ENCODE peak calls at places on chromosomes 1 and 21, in seven cellular contexts. D is mammary epithelial cell, V is fibroblast of lung, R is K562, J is keratinocyte, Q is HepG2, O is endothelial cell of umbilical vein. W is an unnamed sample. For H3K79me2, the result is how much of the 10 kb centered on the place peaks cover.

GRCh38 chr1:224809613-224810012 is 119.9 kb upstream of the DNAH14 start:
- DNase-seq in D (no peak), V (no peak), O (no peak), J (no peak), Q (no peak), R (no peak), W (no peak)

GRCh38 chr1:51284487-51284954 is 45.8 kb downstream of the TTC39A start:
- DNase-seq in V (peak), J (no peak), Q (peak), R (peak), D (no peak), O (peak), W (no peak)

GRCh38 chr21:39051561-39051949 is 131.7 kb downstream of the PSMG1 start:
- DNase-seq in J (peak), R (no peak), V (peak), Q (no peak), D (peak), O (no peak), W (no peak)

GRCh38 chr21:15943009-15943666 is 213.4 kb downstream of the USP25 start:
- DNase-seq in O (peak), R (no peak), J (no peak), D (peak), Q (peak), V (peak), W (no peak)

GRCh38 chr1:10629091-10629815 is 154.5 kb downstream of the PEX14 start:
- DNase-seq in V (no peak), O (no peak), Q (no peak), R (no peak), J (no peak), D (no peak), W (no peak)

GRCh38 chr1:55275976-55276375 is 60.8 kb upstream of the USP24 start:
- DNase-seq in Q (no peak), J (no peak), O (peak), D (peak), R (peak), V (peak), W (no peak)

GRCh38 chr1:222064388-222065201 is 322.7 kb upstream of the DUSP10 start:
- DNase-seq in R (no peak), O (no peak), D (peak), J (no peak), Q (no peak), V (peak), W (no peak)

GRCh38 chr21:42460391-42461184 is 35.4 kb downstream of the RSPH1 start:
- DNase-seq in D (no peak), V (no peak), Q (no peak), R (no peak), J (no peak), O (no peak), W (peak)

GRCh38 chr1:118300808-118301207 is 115.8 kb upstream of the SPAG17 start:
- DNase-seq in R (no peak), O (no peak), Q (no peak), D (no peak), V (no peak), J (no peak), W (peak)

GRCh38 chr1:58699011-58699762 is 675 bp downstream of the MYSM1 start:
- DNase-seq in Q (no peak), O (peak), V (peak), J (no peak), D (peak), R (peak), W (peak)

GRCh38 chr21:46109251-46110221 is 11.6 kb downstream of the COL6A2 start:
- DNase-seq in J (no peak), O (no peak), V (no peak), Q (no peak), D (no peak), R (no peak), W (no peak)

GRCh38 chr1:158035976-158036583 is 42.6 kb downstream of the KIRREL1 start:
- DNase-seq in Q (peak), R (peak), J (no peak), V (peak), D (peak), O (peak), W (no peak)

GRCh38 chr1:170253180-170253579 is 107.4 kb downstream of the NTMT2 start:
- DNase-seq in O (no peak), R (no peak), V (no peak), Q (no peak), D (peak), J (no peak), W (no peak)

GRCh38 chr1:6143392-6143791 is 36.7 kb downstream of the CHD5 start:
- DNase-seq in O (no peak), D (peak), V (peak), J (no peak), Q (no peak), R (no peak), W (no peak)

GRCh38 chr1:115492880-115493279 is 148.9 kb upstream of the VANGL1 start:
- DNase-seq in Q (no peak), R (no peak), J (no peak), D (peak), V (peak), O (no peak), W (no peak)

GRCh38 chr1:207866471-207867135 is 44.3 kb downstream of the CD34 start:
- DNase-seq in D (no peak), V (no peak), O (no peak), Q (no peak), R (no peak), J (no peak), W (no peak)

GRCh38 chr1:157961805-157962762 is 31.4 kb upstream of the KIRREL1 start:
- DNase-seq in D (peak), O (peak), R (no peak), V (peak), J (peak), Q (no peak), W (peak)

GRCh38 chr1:166164995-166165660 is 1.7 kb downstream of the FAM78B start:
- DNase-seq in V (peak), R (peak), D (peak), Q (peak), O (peak), J (no peak), W (peak)

GRCh38 chr1:202187040-202187671 is 6.4 kb upstream of the LGR6 start:
- DNase-seq in O (no peak), V (no peak), R (no peak), J (no peak), Q (no peak), D (no peak), W (no peak)

GRCh38 chr1:181356505-181357340 is 126.6 kb upstream of the CACNA1E start:
- DNase-seq in V (no peak), O (no peak), R (no peak), D (no peak), J (no peak), Q (no peak), W (peak)

GRCh38 chr1:185441608-185442007 is 124.6 kb upstream of the IVNS1ABP start:
- DNase-seq in V (peak), R (no peak), D (peak), J (peak), O (peak), Q (peak), W (no peak)

GRCh38 chr1:152870831-152871730 is 7.0 kb upstream of the SMCP start:
- DNase-seq in Q (peak), V (peak), D (peak), J (no peak), R (peak), O (peak), W (peak)

GRCh38 chr1:116360435-116361173 is 12.4 kb upstream of the ATP1A1 start:
- DNase-seq in V (no peak), J (no peak), O (peak), R (peak), Q (no peak), D (no peak), W (no peak)

GRCh38 chr1:163205513-163205912 is 2.8 kb upstream of the RGS5 start:
- DNase-seq in D (peak), R (no peak), V (peak), O (no peak), J (no peak), Q (no peak), W (no peak)

GRCh38 chr1:215082532-215083407 is at the start of gene KCNK2:
- DNase-seq in V (peak), D (no peak), J (no peak), R (no peak), Q (no peak), O (no peak), W (peak)

GRCh38 chr1:215081566-215082531 is 688 bp upstream of the KCNK2 start:
- DNase-seq in J (no peak), Q (no peak), O (no peak), D (no peak), V (no peak), R (no peak), W (peak)

GRCh38 chr1:215083408-215083961 is 948 bp downstream of the KCNK2 start:
- DNase-seq in D (no peak), Q (no peak), J (no peak), O (peak), V (peak), R (no peak), W (peak)

DNA sequence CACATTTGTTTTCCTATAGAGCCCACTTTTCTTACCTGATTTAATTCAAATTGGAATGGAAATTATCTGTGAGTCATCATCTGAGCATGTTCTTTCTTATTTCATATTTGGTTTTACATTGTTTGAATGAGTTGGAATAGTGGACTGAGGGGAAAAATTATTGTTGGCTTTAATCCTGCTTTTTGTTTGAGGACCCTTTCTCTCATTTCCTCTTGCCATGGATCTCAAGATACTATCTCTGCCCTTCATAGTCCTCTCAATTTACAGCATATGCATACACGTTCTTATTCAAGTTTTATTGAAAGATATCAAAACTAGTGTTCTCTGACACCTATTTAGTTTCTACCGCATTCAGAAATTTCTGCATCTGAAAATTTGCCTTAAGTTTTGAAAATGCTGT is 5.1 kb downstream of the KCNK2 start:
- DNase-seq in O (peak), V (no peak), Q (no peak), R (no peak), J (no peak), D (no peak), W (no peak)
- H3K79me2 ChIP-seq in O (under half), V (under half), Q (under half), R (under half), J (under half), D (under half), W (under half)

DNA sequence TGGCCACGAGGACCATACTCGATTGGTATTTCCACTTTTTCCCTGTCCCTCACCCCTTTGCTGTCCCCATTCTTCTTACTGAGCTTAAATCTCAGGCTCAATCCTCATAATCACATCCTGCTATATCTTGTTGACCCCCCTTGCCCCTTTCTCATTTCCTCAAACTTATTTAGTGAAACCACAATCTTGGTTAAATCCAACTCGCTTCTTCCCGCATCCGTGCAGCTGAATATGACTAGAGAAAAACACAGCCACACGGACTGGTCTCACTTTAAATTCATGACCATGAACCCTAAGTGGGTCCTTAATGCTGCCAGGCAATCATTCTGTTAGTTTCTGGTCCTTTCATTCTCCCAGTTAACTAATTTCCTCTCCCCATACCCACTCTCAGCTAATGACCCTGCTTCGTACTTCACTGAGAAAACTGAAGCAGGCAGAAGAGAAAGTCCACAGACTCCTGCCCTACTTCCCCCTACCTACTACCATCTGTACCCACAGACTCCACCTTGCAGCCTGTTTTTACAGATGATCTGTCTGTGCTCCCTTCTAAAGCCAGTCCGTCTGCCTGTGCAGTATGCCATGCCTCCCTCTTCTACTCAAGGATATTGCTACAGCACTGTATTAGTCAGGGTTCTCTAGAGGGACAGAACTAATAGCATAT is 96.8 kb upstream of the LMO4 start:
- DNase-seq in R (no peak), O (no peak), D (no peak), V (no peak), J (no peak), Q (no peak), W (no peak)
- H3K79me2 ChIP-seq in R (under half), O (under half), D (under half), V (under half), J (under half), Q (under half), W (under half)

GRCh38 chr21:45105906-45106485 is 31.6 kb downstream of the ADARB1 start:
- DNase-seq in R (no peak), J (no peak), O (no peak), D (no peak), V (no peak), Q (no peak), W (no peak)
- H3K79me2 ChIP-seq in R (under half), J (under half), O (under half), D (half or more), V (under half), Q (under half), W (under half)

DNA sequence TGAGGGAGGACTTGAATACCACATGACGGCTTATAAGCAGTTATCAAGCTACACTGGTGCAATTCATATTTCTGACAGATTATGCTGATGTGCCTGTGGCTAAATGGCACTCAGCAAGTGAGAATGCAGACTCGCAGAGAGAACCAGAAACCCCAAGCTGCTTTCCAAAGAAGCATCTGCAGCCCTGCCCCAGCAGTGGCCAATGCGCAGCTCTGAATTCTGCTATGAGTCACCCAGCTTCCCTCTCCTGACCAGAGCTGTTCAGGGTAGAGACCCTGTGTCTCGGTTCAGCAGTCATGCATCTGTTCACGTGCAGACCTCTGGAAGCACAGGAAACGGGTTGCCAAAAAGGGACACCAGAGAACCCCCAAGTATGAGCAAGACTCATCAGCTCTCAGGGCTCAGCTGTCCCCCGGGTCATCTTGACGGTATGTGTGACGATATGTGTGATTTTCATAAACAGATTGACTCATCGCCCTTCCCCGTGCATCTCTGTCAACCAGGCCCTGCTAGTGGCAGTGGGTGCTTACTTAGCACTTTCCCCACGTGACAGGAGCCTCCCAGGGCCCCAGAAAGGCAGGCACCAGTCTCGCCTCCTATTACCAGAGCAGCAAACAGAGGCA is 76.3 kb downstream of the ITPKB start:
- DNase-seq in O (peak), J (peak), R (no peak), V (peak), D (peak), Q (no peak), W (peak)
- H3K79me2 ChIP-seq in O (under half), J (under half), R (under half), V (under half), D (under half), Q (under half), W (under half)

GRCh38 chr1:31793586-31794285 is 22.1 kb downstream of the SPOCD1 start:
- DNase-seq in V (no peak), J (no peak), D (no peak), O (no peak), Q (no peak), R (no peak), W (no peak)
- H3K79me2 ChIP-seq in V (under half), J (under half), D (under half), O (under half), Q (under half), R (under half), W (under half)

W was measured in mesendoderm.